ENCODE peak calls at places on chromosome 6, in eight cellular contexts. S, L, N, T, Y, D, Z and C are unnamed samples.
A peak's percentile ranks its signal among the peaks of the same experiment; 100 is the strongest.

GRCh38 chr6:121479486-121480098 is 44.1 kb downstream of the GJA1 start:
- DNase-seq in S (no peak), N (no peak), Y (no peak), Z (no peak), T (no peak), L (no peak), D (no peak), C (no peak)

GRCh38 chr6:37303891-37304503 is 46.1 kb upstream of the TMEM217 start:
- DNase-seq in Y (no peak), Z (no peak), T (no peak), S (peak; percentile 64), L (peak; percentile 60), D (peak; percentile 38), N (no peak), C (peak; percentile 32)

GRCh38 chr6:167402195-167402686 is 77.4 kb downstream of the TTLL2 start:
- DNase-seq in S (no peak), L (no peak), D (no peak), N (no peak), Y (no peak), Z (no peak), T (peak; percentile 43), C (no peak)

GRCh38 chr6:109167557-109167956 is 72.2 kb downstream of the CEP57L1 start:
- DNase-seq in T (no peak), Z (no peak), N (no peak), S (no peak), Y (no peak), L (no peak), D (no peak), C (no peak)

GRCh38 chr6:108492131-108492766 is 68.5 kb upstream of the FOXO3 start:
- DNase-seq in L (peak; percentile 67), Y (peak; percentile 7), T (no peak), N (peak; percentile 24), Z (peak; percentile 1), S (peak; percentile 57), D (peak; percentile 38), C (peak; percentile 17)

GRCh38 chr6:25025919-25026301 is 90.2 kb upstream of the RIPOR2 start:
- DNase-seq in L (no peak), Z (no peak), T (no peak), N (no peak), S (no peak), D (no peak), Y (no peak), C (no peak)

GRCh38 chr6:166173292-166173951 is 5.8 kb upstream of the TBXT start:
- DNase-seq in S (no peak), D (no peak), Z (no peak), T (no peak), L (no peak), N (no peak), Y (no peak), C (peak; percentile 57)

GRCh38 chr6:169189227-169189626 is 64.4 kb downstream of the THBS2 start:
- DNase-seq in D (no peak), S (no peak), N (no peak), T (no peak), Z (no peak), L (no peak), Y (no peak), C (no peak)

GRCh38 chr6:169156108-169156821 is 97.4 kb downstream of the THBS2 start:
- DNase-seq in S (no peak), L (peak; percentile 44), D (no peak), T (no peak), N (no peak), Z (no peak), Y (no peak), C (no peak)

GRCh38 chr6:128174724-128175123 is 273.9 kb upstream of the THEMIS start:
- DNase-seq in L (no peak), T (no peak), N (no peak), S (no peak), Z (no peak), Y (no peak), D (no peak), C (no peak)

GRCh38 chr6:141451508-141452353 is 681.0 kb upstream of the GJE1 start:
- DNase-seq in T (no peak), D (no peak), N (peak; percentile 62), S (peak; percentile 70), L (peak; percentile 56), Y (peak; percentile 32), Z (peak; percentile 9), C (no peak)

GRCh38 chr6:170179925-170180324 is 111.0 kb downstream of the DLL1 start:
- DNase-seq in N (no peak), T (no peak), Y (no peak), Z (no peak), L (no peak), S (no peak), D (no peak), C (no peak)

GRCh38 chr6:33000053-33000452 is 9.3 kb downstream of the HLA-DOA start:
- DNase-seq in L (no peak), Y (no peak), N (no peak), Z (no peak), T (no peak), S (peak; percentile 64), D (peak; percentile 53), C (peak; percentile 74)
- TF ChIP-seq CTCF in L (no peak), Y (no peak), N (no peak), Z (peak; percentile 39), T (no peak), S (peak; percentile 61), D (peak; percentile 57), C (peak; percentile 70)

GRCh38 chr6:130178692-130179091 is 44.1 kb downstream of the SAMD3 start:
- DNase-seq in T (no peak), Y (peak; percentile 74), L (peak; percentile 84), D (no peak), Z (peak; percentile 59), N (peak; percentile 64), S (peak; percentile 86), C (peak; percentile 67)
- TF ChIP-seq CTCF in T (no peak), Y (no peak), L (no peak), D (no peak), Z (no peak), N (no peak), S (no peak), C (no peak)

GRCh38 chr6:30670760-30671527 is 1.9 kb downstream of the DHX16 start:
- DNase-seq in Z (no peak), N (no peak), S (no peak), T (no peak), L (no peak), D (no peak), Y (no peak), C (no peak)
- TF ChIP-seq CTCF in Z (no peak), N (peak; percentile 12), S (peak; percentile 38), T (peak; percentile 9), L (no peak), D (no peak), Y (peak; percentile 34), C (peak; percentile 19)

GRCh38 chr6:139895205-139895793 is 520.9 kb upstream of the CITED2 start:
- DNase-seq in T (no peak), Z (no peak), S (peak; percentile 15), N (no peak), L (no peak), D (no peak), Y (no peak), C (no peak)
- TF ChIP-seq CTCF in T (peak; percentile 33), Z (no peak), S (peak; percentile 43), N (no peak), L (no peak), D (no peak), Y (peak; percentile 28), C (no peak)

GRCh38 chr6:41427642-41428401 is 92.4 kb downstream of the NCR2 start:
- DNase-seq in S (peak; percentile 60), D (peak; percentile 68), Y (no peak), Z (peak; percentile 55), L (no peak), T (peak; percentile 82), N (no peak), C (peak; percentile 94)
- TF ChIP-seq CTCF in S (no peak), D (no peak), Y (no peak), Z (no peak), L (no peak), T (no peak), N (no peak), C (no peak)

DNA sequence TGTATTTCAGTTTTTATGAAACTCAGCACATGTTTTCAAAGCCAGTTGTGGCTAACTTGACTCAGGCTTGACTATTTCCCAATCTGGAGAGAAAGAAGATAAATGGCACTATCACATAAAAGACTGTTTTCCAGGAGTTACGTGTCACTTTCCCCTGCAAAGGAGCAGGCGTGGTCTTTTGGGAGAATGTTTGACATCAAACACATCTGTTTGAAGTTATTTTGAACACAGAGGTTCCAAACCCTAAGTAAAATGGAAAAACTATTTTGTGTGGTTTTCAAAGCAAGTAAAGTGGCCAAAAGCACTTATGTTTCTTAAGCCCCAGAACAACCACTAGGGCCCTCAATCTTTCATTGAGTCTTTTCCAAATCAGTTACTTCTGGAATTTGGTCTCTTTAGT is 89.7 kb downstream of the FOXF2 start:
- DNase-seq in T (no peak), D (no peak), N (peak; percentile 97), Z (no peak), S (peak; percentile 5), Y (no peak), L (peak; percentile 93), C (no peak)
- TF ChIP-seq CTCF in T (no peak), D (no peak), N (peak; percentile 45), Z (no peak), S (no peak), Y (peak; percentile 33), L (peak; percentile 43), C (no peak)

GRCh38 chr6:84685983-84686584 is 78.3 kb downstream of the TBX18 start:
- DNase-seq in N (no peak), L (peak; percentile 36), Z (no peak), T (no peak), D (no peak), Y (no peak), S (peak; percentile 74), C (peak; percentile 5)
- TF ChIP-seq CTCF in N (peak; percentile 27), L (peak; percentile 71), Z (peak; percentile 68), T (peak; percentile 27), D (peak; percentile 36), Y (peak; percentile 58), S (peak; percentile 84), C (peak; percentile 51)